ENCODE peak calls at places on chromosomes 12 and 14, in nine cellular contexts. F, D, T, E, Y, J, H, G and L are unnamed samples.

GRCh38 chr14:58455593-58456265 is 28.2 kb downstream of the KIAA0586 start:
- DNase-seq in D (no peak), G (no peak), F (no peak), T (no peak), H (no peak), J (no peak), Y (no peak), E (peak), L (no peak)

GRCh38 chr14:76810953-76811400 is 1.7 kb downstream of the ANGEL1 start:
- DNase-seq in E (peak), H (peak), G (peak), T (no peak), F (peak), J (no peak), D (peak), Y (peak), L (peak)

GRCh38 chr14:54462048-54462447 is 20.9 kb upstream of the CNIH1 start:
- DNase-seq in G (no peak), Y (no peak), F (no peak), D (no peak), T (no peak), H (no peak), J (no peak), E (no peak), L (no peak)

GRCh38 chr14:23562822-23563472 is 4.6 kb downstream of the AP1G2 start:
- DNase-seq in E (peak), J (peak), Y (no peak), D (no peak), F (peak), H (peak), T (no peak), G (no peak), L (peak)

GRCh38 chr12:44296624-44297197 is 460.8 kb downstream of the TMEM117 start:
- DNase-seq in D (no peak), F (no peak), T (no peak), J (no peak), H (no peak), Y (no peak), E (no peak), G (no peak), L (no peak)

GRCh38 chr12:76922821-76923315 is 44.0 kb upstream of the CSRP2 start:
- DNase-seq in D (no peak), G (no peak), T (no peak), H (no peak), Y (no peak), E (peak), F (no peak), J (no peak), L (no peak)

GRCh38 chr12:50419112-50419909 is 18.6 kb downstream of the LARP4 start:
- DNase-seq in T (no peak), H (no peak), E (no peak), J (no peak), Y (no peak), D (no peak), F (no peak), G (no peak), L (no peak)

GRCh38 chr12:30754750-30755394 is at the start of gene CAPRIN2:
- DNase-seq in J (peak), F (peak), T (peak), H (peak), E (peak), Y (peak), D (peak), G (peak), L (peak)